ENCODE peak calls at places on chromosome 12, in nine cellular contexts. H, I, E, S, B, K, X, T and M are unnamed samples. For H3K9me3, the result is how much of the 10 kb centered on the place peaks cover.

GRCh38 chr12:86727151-86727550 is 471.0 kb upstream of the MGAT4C start:
- DNase-seq in H (no peak), I (no peak), E (no peak), S (no peak), B (peak), K (no peak), X (no peak), T (no peak), M (no peak)

GRCh38 chr12:98911396-98911795 is 266.3 kb downstream of the APAF1 start:
- DNase-seq in H (no peak), I (no peak), E (no peak), S (no peak), B (no peak), K (no peak), X (no peak), T (no peak), M (no peak)

GRCh38 chr12:98698603-98699463 is 53.7 kb downstream of the APAF1 start:
- DNase-seq in H (peak), I (peak), E (peak), S (no peak), B (peak), K (peak), X (peak), T (peak), M (no peak)

GRCh38 chr12:24415934-24416333 is 466.5 kb upstream of the SOX5 start:
- DNase-seq in H (no peak), I (no peak), E (no peak), S (no peak), B (no peak), K (no peak), X (no peak), T (no peak), M (no peak)

GRCh38 chr12:109329710-109330109 is 18.0 kb upstream of the MYO1H start:
- DNase-seq in H (no peak), I (no peak), E (no peak), S (no peak), B (no peak), K (no peak), X (no peak), T (no peak), M (no peak)

GRCh38 chr12:96861656-96862055 is 45.4 kb upstream of the NEDD1 start:
- DNase-seq in H (no peak), I (no peak), E (no peak), S (no peak), B (no peak), K (no peak), X (no peak), T (no peak), M (no peak)

GRCh38 chr12:111311011-111311410 is 57.9 kb downstream of the PHETA1 start:
- DNase-seq in H (no peak), I (no peak), E (no peak), S (no peak), B (no peak), K (no peak), X (no peak), T (no peak), M (no peak)

GRCh38 chr12:5163661-5164060 is 120.0 kb downstream of the KCNA5 start:
- DNase-seq in H (no peak), I (no peak), E (no peak), S (no peak), B (no peak), K (no peak), X (no peak), T (no peak), M (no peak)

GRCh38 chr12:92446082-92446460 is 256.7 kb upstream of the PLEKHG7 start:
- DNase-seq in H (no peak), I (no peak), E (no peak), S (no peak), B (no peak), K (no peak), X (no peak), T (no peak), M (no peak)

GRCh38 chr12:106625976-106626375 is 43.2 kb downstream of the RFX4 start:
- DNase-seq in H (no peak), I (no peak), E (no peak), S (no peak), B (no peak), K (no peak), X (no peak), T (no peak), M (no peak)

GRCh38 chr12:72836184-72836583 is 564.0 kb downstream of the TRHDE start:
- DNase-seq in H (no peak), I (no peak), E (no peak), S (no peak), B (no peak), K (no peak), X (no peak), T (no peak), M (no peak)

GRCh38 chr12:15677207-15677606 is 112.0 kb downstream of the EPS8 start:
- DNase-seq in H (no peak), I (no peak), E (no peak), S (no peak), B (no peak), K (no peak), X (no peak), T (no peak), M (no peak)

GRCh38 chr12:93913845-93914244 is 234.5 kb upstream of the PLXNC1 start:
- DNase-seq in H (no peak), I (no peak), E (no peak), S (no peak), B (peak), K (no peak), X (no peak), T (no peak), M (no peak)

GRCh38 chr12:29517265-29517664 is 19.8 kb upstream of the OVCH1 start:
- DNase-seq in H (no peak), I (no peak), E (no peak), S (no peak), B (no peak), K (no peak), X (no peak), T (no peak), M (no peak)

GRCh38 chr12:27488479-27488878 is 35.5 kb upstream of the PPFIBP1 start:
- DNase-seq in H (no peak), I (no peak), E (no peak), S (no peak), B (no peak), K (no peak), X (no peak), T (no peak), M (no peak)

GRCh38 chr12:51190820-51191219 is 17.9 kb upstream of the TFCP2 start:
- DNase-seq in H (no peak), I (no peak), E (no peak), S (no peak), B (no peak), K (no peak), X (peak), T (no peak), M (no peak)

GRCh38 chr12:49900371-49900770 is 3.3 kb downstream of the FAIM2 start:
- DNase-seq in H (no peak), I (no peak), E (peak), S (no peak), B (no peak), K (no peak), X (no peak), T (no peak), M (no peak)

GRCh38 chr12:64178122-64178521 is 44.0 kb downstream of the KICS2 start:
- DNase-seq in H (no peak), I (no peak), E (no peak), S (no peak), B (peak), K (no peak), X (no peak), T (no peak), M (no peak)

GRCh38 chr12:21354641-21355040 is 18.1 kb upstream of the IAPP start:
- DNase-seq in H (no peak), I (no peak), E (no peak), S (no peak), B (no peak), K (no peak), X (no peak), T (no peak), M (no peak)

GRCh38 chr12:128726866-128727265 is 96.9 kb downstream of the SLC15A4 start:
- DNase-seq in H (no peak), I (no peak), E (no peak), S (no peak), B (no peak), K (no peak), X (no peak), T (no peak), M (no peak)

GRCh38 chr12:26428420-26428819 is 233.0 kb downstream of the SSPN start:
- DNase-seq in H (no peak), I (no peak), E (no peak), S (no peak), B (no peak), K (no peak), X (no peak), T (no peak), M (no peak)

GRCh38 chr12:104802198-104802597 is 155.9 kb downstream of the SLC41A2 start:
- DNase-seq in H (no peak), I (no peak), E (no peak), S (no peak), B (no peak), K (no peak), X (no peak), T (no peak), M (no peak)

GRCh38 chr12:57240069-57240921 is 10.7 kb downstream of the STAC3 start:
- DNase-seq in H (no peak), I (peak), E (peak), S (peak), B (peak), K (peak), X (peak), T (no peak), M (peak)

GRCh38 chr12:71092290-71092689 is 65.5 kb downstream of the TSPAN8 start:
- DNase-seq in H (no peak), I (no peak), E (no peak), S (no peak), B (peak), K (no peak), X (no peak), T (no peak), M (no peak)

GRCh38 chr12:56160160-56160763 is 2.1 kb downstream of the MYL6 start:
- DNase-seq in H (no peak), I (no peak), E (peak), S (peak), B (no peak), K (peak), X (no peak), T (no peak), M (peak)

GRCh38 chr12:48340891-48341290 is 9.8 kb downstream of the ZNF641 start:
- DNase-seq in H (no peak), I (no peak), E (no peak), S (no peak), B (no peak), K (no peak), X (no peak), T (no peak), M (no peak)

GRCh38 chr12:108543642-108544041 is 17.3 kb downstream of the SART3 start:
- DNase-seq in H (no peak), I (no peak), E (no peak), S (no peak), B (no peak), K (no peak), X (no peak), T (no peak), M (no peak)

GRCh38 chr12:92848740-92849139 is 80.4 kb downstream of the EEA1 start:
- DNase-seq in H (no peak), I (no peak), E (no peak), S (no peak), B (no peak), K (no peak), X (no peak), T (no peak), M (no peak)

GRCh38 chr12:76706099-76706498 is 57.8 kb upstream of the ZDHHC17 start:
- DNase-seq in H (no peak), I (no peak), E (no peak), S (no peak), B (peak), K (no peak), X (no peak), T (no peak), M (no peak)

GRCh38 chr12:48198619-48198973 is 4.5 kb downstream of the OR10AD1 start:
- DNase-seq in H (peak), I (peak), E (peak), S (peak), B (peak), K (peak), X (no peak), T (peak), M (no peak)

GRCh38 chr12:95074766-95075165 is 1.3 kb upstream of the NR2C1 start:
- DNase-seq in H (no peak), I (no peak), E (no peak), S (no peak), B (no peak), K (no peak), X (no peak), T (no peak), M (no peak)

GRCh38 chr12:14811486-14811885 is 2.5 kb downstream of the SMCO3 start:
- DNase-seq in H (no peak), I (no peak), E (no peak), S (no peak), B (no peak), K (no peak), X (no peak), T (no peak), M (no peak)

GRCh38 chr12:112466011-112466422 is 47.3 kb downstream of the PTPN11 start:
- DNase-seq in H (peak), I (peak), E (no peak), S (no peak), B (no peak), K (no peak), X (no peak), T (no peak), M (no peak)

GRCh38 chr12:106292339-106292738 is 10.2 kb upstream of the TCP11L2 start:
- DNase-seq in H (no peak), I (no peak), E (no peak), S (no peak), B (no peak), K (no peak), X (no peak), T (no peak), M (no peak)

GRCh38 chr12:25957898-25958253 is 606 bp upstream of the RASSF8 start:
- DNase-seq in H (no peak), I (no peak), E (no peak), S (no peak), B (peak), K (no peak), X (no peak), T (no peak), M (no peak)

GRCh38 chr12:6605425-6606330 is 1.5 kb downstream of the CHD4 start:
- DNase-seq in H (peak), I (no peak), E (peak), S (no peak), B (no peak), K (peak), X (peak), T (no peak), M (no peak)

GRCh38 chr12:48350249-48351021 is at the start of gene ZNF641:
- DNase-seq in H (peak), I (peak), E (peak), S (peak), B (peak), K (peak), X (peak), T (peak), M (peak)

GRCh38 chr12:60874091-60874490 is 1278.3 kb downstream of the SLC16A7 start:
- DNase-seq in H (no peak), I (no peak), E (no peak), S (no peak), B (no peak), K (no peak), X (no peak), T (no peak), M (no peak)
- H3K9me3 ChIP-seq in H (under half), I (under half), E (under half), S (under half), B (under half), K (under half), X (under half), T (under half), M (under half)

DNA sequence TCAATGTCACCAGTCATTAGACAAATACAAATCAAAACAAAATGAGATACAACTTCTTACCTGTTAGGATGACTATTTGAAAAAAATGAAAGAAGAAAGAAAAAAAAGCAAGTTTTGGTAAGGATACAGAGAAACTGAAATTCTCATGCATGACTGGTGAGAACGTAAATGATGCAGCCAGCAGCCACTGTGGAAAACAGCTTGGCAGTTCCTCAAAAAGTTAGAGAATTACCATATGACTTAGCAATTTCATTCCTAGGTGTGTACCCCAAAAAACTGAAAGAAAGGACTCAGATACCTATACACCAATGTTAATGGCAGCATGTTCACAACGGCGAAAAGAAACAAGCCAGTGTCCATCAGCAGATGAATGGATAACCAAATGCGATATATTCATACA is 26.6 kb downstream of the NINJ2 start:
- DNase-seq in H (no peak), I (no peak), E (no peak), S (no peak), B (no peak), K (no peak), X (no peak), T (no peak), M (no peak)
- H3K27ac ChIP-seq in H (no peak), I (peak), E (peak), S (peak), B (no peak), K (no peak), X (no peak), T (peak), M (no peak)

GRCh38 chr12:123401753-123402683 is 18.1 kb downstream of the KMT5A start:
- DNase-seq in H (no peak), I (no peak), E (no peak), S (peak), B (no peak), K (no peak), X (no peak), T (no peak), M (no peak)
- H3K4me3 ChIP-seq in H (no peak), I (no peak), E (no peak), S (no peak), B (no peak), K (no peak), X (no peak), T (no peak), M (no peak)

GRCh38 chr12:34400423-34400881 is 378.2 kb downstream of the ALG10 start:
- DNase-seq in H (peak), I (peak), E (peak), S (no peak), B (no peak), K (peak), X (no peak), T (peak), M (no peak)

GRCh38 chr12:34402228-34402898 is 380.1 kb downstream of the ALG10 start:
- DNase-seq in H (peak), I (peak), E (peak), S (peak), B (no peak), K (peak), X (no peak), T (peak), M (no peak)

GRCh38 chr12:34399631-34400422 is 377.5 kb downstream of the ALG10 start:
- DNase-seq in H (peak), I (peak), E (peak), S (peak), B (no peak), K (peak), X (no peak), T (peak), M (no peak)

GRCh38 chr12:34401659-34402227 is 379.4 kb downstream of the ALG10 start:
- DNase-seq in H (peak), I (peak), E (peak), S (peak), B (no peak), K (peak), X (no peak), T (peak), M (no peak)

DNA sequence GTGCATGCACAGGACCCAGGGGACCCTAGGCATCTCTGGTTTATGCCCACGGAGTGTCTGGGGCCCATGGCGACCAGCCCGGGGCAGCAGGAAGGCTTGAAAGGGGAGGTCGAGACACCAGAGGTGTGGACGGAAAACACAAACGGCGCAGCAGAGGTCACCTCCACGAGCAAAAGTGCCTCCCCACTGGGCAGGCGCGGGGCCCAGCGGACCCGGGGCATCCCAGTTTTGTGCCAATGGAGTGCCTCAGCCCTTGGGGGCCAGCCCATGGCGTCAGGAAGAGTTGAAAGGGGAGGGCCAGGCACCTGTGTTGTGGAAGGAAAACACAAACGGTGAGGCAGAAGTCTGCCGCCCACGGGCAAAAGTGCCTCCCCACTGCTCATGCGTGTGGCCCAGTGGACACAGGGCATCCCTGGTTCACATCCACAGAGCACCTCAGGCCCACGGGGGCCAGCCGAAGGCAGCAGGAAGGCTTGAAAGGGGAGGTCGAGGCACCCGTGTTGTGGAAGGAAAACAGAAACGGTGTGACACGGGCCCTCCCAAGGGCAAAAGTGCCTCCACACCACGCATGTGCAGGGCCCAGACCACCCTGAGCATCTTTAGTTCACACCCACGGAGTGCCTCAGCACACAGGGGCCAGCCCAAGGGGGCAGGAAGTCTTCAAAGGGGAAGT is 378.8 kb downstream of the ALG10 start:
- DNase-seq in H (peak), I (peak), E (peak), S (peak), B (no peak), K (peak), X (no peak), T (no peak), M (no peak)
- H3K9me3 ChIP-seq in H (under half), I (under half), E (under half), S (under half), B (under half), K (under half), X (under half), T (half or more), M (under half)

GRCh38 chr12:8827551-8828347 is 5.3 kb downstream of the A2ML1 start:
- DNase-seq in H (no peak), I (no peak), E (no peak), S (no peak), B (no peak), K (no peak), X (no peak), T (no peak), M (no peak)
- H3K27ac ChIP-seq in H (no peak), I (no peak), E (no peak), S (no peak), B (no peak), K (no peak), X (no peak), T (no peak), M (no peak)

GRCh38 chr12:119992129-119992705 is 3.2 kb downstream of the BICDL1 start:
- DNase-seq in H (no peak), I (no peak), E (no peak), S (no peak), B (no peak), K (no peak), X (no peak), T (no peak), M (no peak)

GRCh38 chr12:119988788-119989618 is at the start of gene BICDL1:
- DNase-seq in H (peak), I (peak), E (peak), S (peak), B (peak), K (peak), X (peak), T (peak), M (peak)

GRCh38 chr12:119988440-119988787 is 622 bp upstream of the BICDL1 start:
- DNase-seq in H (no peak), I (no peak), E (no peak), S (no peak), B (peak), K (no peak), X (no peak), T (no peak), M (no peak)

GRCh38 chr12:119989619-119990381 is 764 bp downstream of the BICDL1 start:
- DNase-seq in H (peak), I (peak), E (peak), S (peak), B (peak), K (peak), X (peak), T (peak), M (peak)

GRCh38 chr12:119990382-119990874 is 1.4 kb downstream of the BICDL1 start:
- DNase-seq in H (no peak), I (no peak), E (no peak), S (no peak), B (no peak), K (no peak), X (no peak), T (no peak), M (no peak)
- H3K4me3 ChIP-seq in H (peak), I (peak), E (no peak), S (peak), B (no peak), K (peak), X (peak), T (peak), M (peak)

GRCh38 chr12:34389378-34390170 is 367.3 kb downstream of the ALG10 start:
- DNase-seq in H (no peak), I (no peak), E (peak), S (peak), B (no peak), K (no peak), X (no peak), T (no peak), M (no peak)
- H3K9me3 ChIP-seq in H (under half), I (under half), E (under half), S (under half), B (under half), K (under half), X (under half), T (half or more), M (under half)